ENCODE peak calls at places on chromosomes 4 and X, in seven cellular contexts. One of them, this sample, is unnamed.

GRCh38 chr4:108943371-108943770 is 180.5 kb upstream of the ETNPPL start:
- DNase-seq in K562: no peak
- DNase-seq in uterus: no peak
- DNase-seq in H54: no peak
- DNase-seq in spleen: no peak
- DNase-seq in body of pancreas: no peak
- DNase-seq in sigmoid colon: no peak
- DNase-seq in this sample: no peak

GRCh38 chr4:2800691-2801596 is 8.1 kb downstream of the SH3BP2 start:
- DNase-seq in uterus: peak
- DNase-seq in sigmoid colon: peak
- DNase-seq in spleen: peak
- DNase-seq in K562: peak
- DNase-seq in body of pancreas: peak
- DNase-seq in H54: no peak
- DNase-seq in this sample: peak

GRCh38 chr4:44848466-44848865 is 122.1 kb upstream of the GNPDA2 start:
- DNase-seq in sigmoid colon: no peak
- DNase-seq in spleen: no peak
- DNase-seq in H54: no peak
- DNase-seq in K562: no peak
- DNase-seq in uterus: no peak
- DNase-seq in body of pancreas: no peak
- DNase-seq in this sample: no peak

GRCh38 chrX:72394518-72395163 is 88.9 kb upstream of the CITED1 start:
- DNase-seq in uterus: no peak
- DNase-seq in body of pancreas: no peak
- DNase-seq in sigmoid colon: no peak
- DNase-seq in K562: no peak
- DNase-seq in H54: no peak
- DNase-seq in spleen: no peak
- DNase-seq in this sample: no peak

GRCh38 chrX:19958530-19959486 is 32.1 kb downstream of the BCLAF3 start:
- DNase-seq in H54: no peak
- DNase-seq in spleen: no peak
- DNase-seq in uterus: no peak
- DNase-seq in body of pancreas: no peak
- DNase-seq in K562: no peak
- DNase-seq in sigmoid colon: no peak
- DNase-seq in this sample: no peak

GRCh38 chrX:40169193-40170086 is 71.7 kb upstream of the BCOR start:
- DNase-seq in K562: peak
- DNase-seq in spleen: peak
- DNase-seq in sigmoid colon: peak
- DNase-seq in H54: no peak
- DNase-seq in body of pancreas: peak
- DNase-seq in uterus: peak
- DNase-seq in this sample: peak

GRCh38 chr4:181289203-181289602 is 954.0 kb upstream of the TENM3 start:
- DNase-seq in spleen: no peak
- DNase-seq in H54: no peak
- DNase-seq in body of pancreas: no peak
- DNase-seq in K562: no peak
- DNase-seq in sigmoid colon: no peak
- DNase-seq in uterus: no peak
- DNase-seq in this sample: no peak

GRCh38 chrX:45743081-45743533 is 542.4 kb upstream of the DIPK2B start:
- DNase-seq in H54: no peak
- DNase-seq in body of pancreas: no peak
- DNase-seq in spleen: no peak
- DNase-seq in uterus: no peak
- DNase-seq in sigmoid colon: no peak
- DNase-seq in K562: peak
- DNase-seq in this sample: no peak

GRCh38 chr4:97105716-97106115 is 1037.6 kb downstream of the STPG2 start:
- DNase-seq in uterus: no peak
- DNase-seq in H54: no peak
- DNase-seq in K562: no peak
- DNase-seq in sigmoid colon: no peak
- DNase-seq in spleen: no peak
- DNase-seq in body of pancreas: no peak
- DNase-seq in this sample: no peak

GRCh38 chrX:10240918-10241317 is 84.1 kb downstream of the CLCN4 start:
- DNase-seq in sigmoid colon: peak
- DNase-seq in H54: no peak
- DNase-seq in body of pancreas: no peak
- DNase-seq in spleen: no peak
- DNase-seq in uterus: peak
- DNase-seq in K562: no peak
- DNase-seq in this sample: no peak

GRCh38 chr4:118821590-118822293 is 14.2 kb downstream of the SEC24D start:
- DNase-seq in body of pancreas: no peak
- DNase-seq in spleen: no peak
- DNase-seq in sigmoid colon: no peak
- DNase-seq in H54: no peak
- DNase-seq in uterus: no peak
- DNase-seq in K562: no peak
- DNase-seq in this sample: no peak

GRCh38 chr4:123299212-123299651 is 97.4 kb upstream of the SPRY1 start:
- DNase-seq in body of pancreas: no peak
- DNase-seq in spleen: no peak
- DNase-seq in uterus: no peak
- DNase-seq in H54: no peak
- DNase-seq in K562: no peak
- DNase-seq in sigmoid colon: no peak
- DNase-seq in this sample: no peak

GRCh38 chr4:122379239-122379638 is 428 bp downstream of the ADAD1 start:
- DNase-seq in body of pancreas: no peak
- DNase-seq in H54: no peak
- DNase-seq in uterus: no peak
- DNase-seq in spleen: no peak
- DNase-seq in K562: no peak
- DNase-seq in sigmoid colon: no peak
- DNase-seq in this sample: no peak

GRCh38 chr4:150135134-150135773 is 57.0 kb downstream of the DCLK2 start:
- DNase-seq in H54: no peak
- DNase-seq in K562: no peak
- DNase-seq in uterus: no peak
- DNase-seq in sigmoid colon: no peak
- DNase-seq in spleen: no peak
- DNase-seq in body of pancreas: no peak
- DNase-seq in this sample: no peak

GRCh38 chr4:153497091-153497531 is 31.0 kb downstream of the TMEM131L start:
- DNase-seq in body of pancreas: no peak
- DNase-seq in sigmoid colon: no peak
- DNase-seq in K562: peak
- DNase-seq in spleen: no peak
- DNase-seq in uterus: no peak
- DNase-seq in H54: peak
- DNase-seq in this sample: no peak

GRCh38 chr4:154720123-154720522 is 23.7 kb upstream of the LRAT start:
- DNase-seq in K562: no peak
- DNase-seq in spleen: no peak
- DNase-seq in sigmoid colon: no peak
- DNase-seq in body of pancreas: no peak
- DNase-seq in uterus: no peak
- DNase-seq in H54: no peak
- DNase-seq in this sample: no peak

GRCh38 chr4:110631582-110632505 is 9.0 kb upstream of the PITX2 start:
- DNase-seq in spleen: peak
- DNase-seq in H54: no peak
- DNase-seq in sigmoid colon: peak
- DNase-seq in uterus: peak
- DNase-seq in body of pancreas: peak
- DNase-seq in K562: peak
- DNase-seq in this sample: peak

DNA sequence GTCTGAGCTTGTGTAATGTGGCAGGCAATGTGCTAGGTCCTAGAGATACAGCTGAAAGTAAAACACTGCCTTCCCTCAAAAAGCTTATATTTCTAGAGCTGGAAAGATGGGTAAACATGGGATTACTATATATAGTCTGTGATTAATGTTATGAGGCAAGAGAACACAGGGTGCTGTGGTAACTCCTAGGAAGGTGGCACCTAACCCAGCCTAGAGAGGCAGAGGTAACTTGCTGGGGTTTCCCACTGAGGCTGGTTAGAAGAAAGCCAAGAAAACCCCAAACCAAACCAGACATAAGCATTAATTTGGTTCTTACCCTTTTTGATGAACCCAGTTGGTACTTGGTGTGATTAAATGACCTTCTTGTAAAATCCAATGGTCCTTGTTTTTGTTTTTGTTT is 315.0 kb downstream of the PPP1R2C start:
- DNase-seq in spleen: no peak
- DNase-seq in K562: no peak
- DNase-seq in body of pancreas: no peak
- DNase-seq in uterus: no peak
- DNase-seq in H54: no peak
- DNase-seq in sigmoid colon: no peak
- DNase-seq in this sample: no peak
- TF ChIP-seq POLR2A in spleen: no peak
- TF ChIP-seq POLR2A in K562: no peak
- TF ChIP-seq POLR2A in body of pancreas: no peak
- TF ChIP-seq POLR2A in uterus: no peak
- TF ChIP-seq POLR2A in H54: no peak
- TF ChIP-seq POLR2A in sigmoid colon: no peak
- TF ChIP-seq POLR2A in this sample: no peak

GRCh38 chrX:1384738-1385250 is 7.1 kb downstream of the SLC25A6 start:
- DNase-seq in sigmoid colon: peak
- DNase-seq in body of pancreas: no peak
- DNase-seq in H54: no peak
- DNase-seq in uterus: no peak
- DNase-seq in spleen: peak
- DNase-seq in K562: no peak
- DNase-seq in this sample: no peak

GRCh38 chrX:1378306-1378758 is 13.6 kb downstream of the SLC25A6 start:
- DNase-seq in H54: no peak
- DNase-seq in sigmoid colon: no peak
- DNase-seq in body of pancreas: no peak
- DNase-seq in spleen: no peak
- DNase-seq in K562: no peak
- DNase-seq in uterus: no peak
- DNase-seq in this sample: no peak

GRCh38 chrX:1385251-1385794 is 6.6 kb downstream of the SLC25A6 start:
- DNase-seq in H54: no peak
- DNase-seq in K562: no peak
- DNase-seq in sigmoid colon: peak
- DNase-seq in spleen: peak
- DNase-seq in uterus: no peak
- DNase-seq in body of pancreas: no peak
- DNase-seq in this sample: no peak

GRCh38 chrX:1385824-1386223 is 6.1 kb downstream of the SLC25A6 start:
- DNase-seq in H54: no peak
- DNase-seq in K562: no peak
- DNase-seq in sigmoid colon: no peak
- DNase-seq in spleen: peak
- DNase-seq in uterus: no peak
- DNase-seq in body of pancreas: no peak
- DNase-seq in this sample: no peak

DNA sequence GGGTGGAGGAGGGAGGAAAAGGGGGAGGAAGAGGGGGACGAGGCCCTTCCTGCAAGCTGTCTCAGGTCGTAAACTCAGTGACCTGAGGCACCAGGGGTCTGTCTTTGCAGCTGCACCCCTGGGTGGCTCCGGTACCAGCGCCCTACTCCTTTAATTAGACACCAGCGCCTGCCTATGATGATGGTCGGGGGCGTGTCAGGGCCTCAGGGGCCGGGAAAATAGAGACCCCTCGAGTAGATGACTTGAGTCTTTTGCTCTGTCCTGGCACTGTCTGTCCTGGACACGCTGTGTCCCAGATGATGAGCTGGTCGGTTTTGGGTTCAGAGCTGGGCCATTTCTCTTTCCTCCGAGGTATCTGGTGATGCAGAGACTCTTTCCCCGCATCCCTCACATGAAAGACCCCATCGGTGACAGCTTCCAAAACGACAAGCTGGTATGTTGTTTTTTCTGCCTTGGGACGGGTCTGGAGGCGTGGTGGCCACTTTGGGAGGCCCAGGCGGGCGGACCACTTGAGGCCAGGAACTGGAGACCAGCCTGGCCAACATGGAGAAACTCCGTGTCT is 11.2 kb downstream of the SLC25A6 start:
- DNase-seq in body of pancreas: no peak
- DNase-seq in H54: no peak
- DNase-seq in K562: no peak
- DNase-seq in sigmoid colon: peak
- DNase-seq in spleen: no peak
- DNase-seq in uterus: no peak
- DNase-seq in this sample: peak
- TF ChIP-seq POLR2A in body of pancreas: no peak
- TF ChIP-seq POLR2A in H54: no peak
- TF ChIP-seq POLR2A in K562: no peak
- TF ChIP-seq POLR2A in sigmoid colon: no peak
- TF ChIP-seq POLR2A in spleen: no peak
- TF ChIP-seq POLR2A in uterus: no peak
- TF ChIP-seq POLR2A in this sample: no peak

DNA sequence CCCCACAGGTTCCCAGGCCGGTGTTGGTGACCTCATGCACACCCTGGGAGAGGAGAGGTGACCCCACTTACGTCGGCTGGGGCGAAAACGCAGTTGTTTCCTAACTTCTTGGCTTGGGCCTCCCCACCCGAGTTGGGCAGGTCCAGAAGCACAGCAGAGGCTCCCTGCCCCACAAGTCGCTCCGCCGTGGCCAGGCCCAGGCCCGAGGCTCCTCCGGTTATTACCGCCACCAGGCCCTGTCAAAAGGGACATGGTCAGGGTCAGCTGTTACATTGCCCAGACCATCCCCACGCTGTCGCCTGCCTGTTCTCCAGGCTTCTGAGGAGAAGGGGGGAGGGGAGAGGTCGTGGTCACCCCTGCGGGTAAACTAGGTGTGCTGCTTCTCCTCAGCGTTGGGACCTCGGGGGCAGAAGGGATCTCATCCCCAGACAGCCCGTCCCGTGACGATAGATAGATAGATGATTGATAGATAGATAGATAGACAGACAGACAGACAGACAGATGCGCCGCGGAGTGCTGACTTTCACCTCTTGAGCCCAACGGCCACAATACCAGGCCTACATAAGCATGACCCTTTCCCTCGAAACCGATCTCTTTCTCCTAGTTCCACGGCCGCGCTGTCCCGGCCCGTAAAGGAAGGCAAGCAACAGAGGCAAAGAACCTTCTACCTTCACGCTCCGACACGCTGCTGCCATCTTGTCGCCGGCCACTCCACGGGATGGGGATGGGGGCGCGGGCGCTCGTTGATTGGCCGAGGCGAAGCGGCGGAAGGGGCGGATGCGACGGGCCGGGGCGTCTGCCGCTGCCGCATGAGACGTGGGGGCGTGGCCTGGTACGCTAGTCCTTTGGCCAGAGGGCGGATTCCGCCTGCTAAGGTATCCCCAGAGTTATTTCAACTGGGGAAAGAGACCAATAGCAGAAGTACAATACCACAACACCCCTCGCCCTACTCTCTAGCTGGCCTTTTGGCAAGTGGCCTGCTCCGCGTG is at the start of gene HSD17B10:
- DNase-seq in body of pancreas: peak
- DNase-seq in K562: peak
- DNase-seq in spleen: peak
- DNase-seq in H54: peak
- DNase-seq in sigmoid colon: peak
- DNase-seq in uterus: peak
- DNase-seq in this sample: peak
- TF ChIP-seq POLR2A in body of pancreas: peak
- TF ChIP-seq POLR2A in K562: peak
- TF ChIP-seq POLR2A in spleen: no peak
- TF ChIP-seq POLR2A in H54: peak
- TF ChIP-seq POLR2A in sigmoid colon: peak
- TF ChIP-seq POLR2A in uterus: peak
- TF ChIP-seq POLR2A in this sample: peak

GRCh38 chr4:38663801-38664703 is at the start of gene KLF3:
- DNase-seq in body of pancreas: peak
- DNase-seq in H54: peak
- DNase-seq in spleen: peak
- DNase-seq in K562: peak
- DNase-seq in uterus: peak
- DNase-seq in sigmoid colon: peak
- DNase-seq in this sample: peak
- TF ChIP-seq POLR2A in body of pancreas: peak
- TF ChIP-seq POLR2A in H54: peak
- TF ChIP-seq POLR2A in spleen: peak
- TF ChIP-seq POLR2A in K562: no peak
- TF ChIP-seq POLR2A in uterus: peak
- TF ChIP-seq POLR2A in sigmoid colon: peak
- TF ChIP-seq POLR2A in this sample: no peak